ENCODE peak calls at places on chromosomes 1 and 21, in five cellular contexts. F, I, C, N and K are unnamed samples.

GRCh38 chr1:59967141-59967697 is 40.6 kb upstream of the CYP2J2 start:
- DNase-seq in F (no peak), I (no peak), C (no peak), N (no peak), K (no peak)

GRCh38 chr1:100265562-100265930 is 470 bp upstream of the RTCA start:
- DNase-seq in F (no peak), I (peak), C (no peak), N (no peak), K (peak)

GRCh38 chr1:71565267-71565666 is 484.4 kb upstream of the ZRANB2 start:
- DNase-seq in F (no peak), I (peak), C (peak), N (no peak), K (no peak)

GRCh38 chr1:159992161-159992560 is 38.1 kb upstream of the SLAMF9 start:
- DNase-seq in F (no peak), I (no peak), C (no peak), N (no peak), K (no peak)

GRCh38 chr1:10471411-10472219 is 714 bp downstream of the DFFA start:
- DNase-seq in F (peak), I (peak), C (peak), N (no peak), K (peak)

GRCh38 chr1:177883581-177883980 is 86.3 kb downstream of the SEC16B start:
- DNase-seq in F (no peak), I (no peak), C (no peak), N (no peak), K (no peak)

GRCh38 chr1:36579049-36579448 is 96.3 kb upstream of the CSF3R start:
- DNase-seq in F (no peak), I (no peak), C (no peak), N (no peak), K (no peak)

GRCh38 chr21:26177187-26177586 is 6.6 kb upstream of the APP start:
- DNase-seq in F (no peak), I (no peak), C (no peak), N (no peak), K (no peak)

GRCh38 chr1:102550729-102551384 is 554.1 kb upstream of the OLFM3 start:
- DNase-seq in F (no peak), I (peak), C (peak), N (peak), K (no peak)

GRCh38 chr1:23354260-23354659 is 10.2 kb upstream of the HNRNPR start:
- DNase-seq in F (no peak), I (no peak), C (no peak), N (peak), K (no peak)

GRCh38 chr1:79928901-79929300 is 922.4 kb upstream of the ADGRL4 start:
- DNase-seq in F (no peak), I (no peak), C (no peak), N (no peak), K (no peak)

GRCh38 chr1:179881642-179882252 is 338 bp upstream of the TOR1AIP1 start:
- DNase-seq in F (no peak), I (peak), C (peak), N (no peak), K (no peak)

GRCh38 chr1:209104646-209105045 is 478.9 kb upstream of the CAMK1G start:
- DNase-seq in F (no peak), I (no peak), C (no peak), N (no peak), K (no peak)

GRCh38 chr1:8025671-8026144 is 401 bp downstream of the ERRFI1 start:
- DNase-seq in F (no peak), I (no peak), C (no peak), N (no peak), K (no peak)

GRCh38 chr21:39353295-39353694 is 4.4 kb upstream of the HMGN1 start:
- DNase-seq in F (no peak), I (no peak), C (no peak), N (no peak), K (no peak)

GRCh38 chr1:215835951-215836350 is 268.8 kb downstream of the KCTD3 start:
- DNase-seq in F (no peak), I (peak), C (no peak), N (no peak), K (no peak)

GRCh38 chr1:87330201-87330953 is 1.7 kb downstream of the LMO4 start:
- DNase-seq in F (no peak), I (peak), C (no peak), N (no peak), K (no peak)

GRCh38 chr21:40047211-40047610 is 180.0 kb downstream of the PCP4 start:
- DNase-seq in F (no peak), I (no peak), C (no peak), N (no peak), K (no peak)

GRCh38 chr1:200029035-200029623 is 1.6 kb downstream of the NR5A2 start:
- DNase-seq in F (peak), I (peak), C (no peak), N (peak), K (peak)

GRCh38 chr1:57117753-57118152 is 151.9 kb upstream of the C8B start:
- DNase-seq in F (no peak), I (no peak), C (no peak), N (no peak), K (no peak)

GRCh38 chr1:185556551-185556950 is 177.6 kb upstream of the HMCN1 start:
- DNase-seq in F (no peak), I (no peak), C (no peak), N (no peak), K (no peak)

GRCh38 chr1:187266051-187266450 is 437.3 kb downstream of the PLA2G4A start:
- DNase-seq in F (no peak), I (no peak), C (no peak), N (no peak), K (no peak)

GRCh38 chr1:187262731-187263130 is 434.0 kb downstream of the PLA2G4A start:
- DNase-seq in F (no peak), I (peak), C (no peak), N (no peak), K (no peak)

GRCh38 chr1:187267745-187268277 is 439.1 kb downstream of the PLA2G4A start:
- DNase-seq in F (no peak), I (no peak), C (no peak), N (no peak), K (no peak)

GRCh38 chr1:187261637-187262036 is 432.9 kb downstream of the PLA2G4A start:
- DNase-seq in F (no peak), I (no peak), C (no peak), N (no peak), K (no peak)

DNA sequence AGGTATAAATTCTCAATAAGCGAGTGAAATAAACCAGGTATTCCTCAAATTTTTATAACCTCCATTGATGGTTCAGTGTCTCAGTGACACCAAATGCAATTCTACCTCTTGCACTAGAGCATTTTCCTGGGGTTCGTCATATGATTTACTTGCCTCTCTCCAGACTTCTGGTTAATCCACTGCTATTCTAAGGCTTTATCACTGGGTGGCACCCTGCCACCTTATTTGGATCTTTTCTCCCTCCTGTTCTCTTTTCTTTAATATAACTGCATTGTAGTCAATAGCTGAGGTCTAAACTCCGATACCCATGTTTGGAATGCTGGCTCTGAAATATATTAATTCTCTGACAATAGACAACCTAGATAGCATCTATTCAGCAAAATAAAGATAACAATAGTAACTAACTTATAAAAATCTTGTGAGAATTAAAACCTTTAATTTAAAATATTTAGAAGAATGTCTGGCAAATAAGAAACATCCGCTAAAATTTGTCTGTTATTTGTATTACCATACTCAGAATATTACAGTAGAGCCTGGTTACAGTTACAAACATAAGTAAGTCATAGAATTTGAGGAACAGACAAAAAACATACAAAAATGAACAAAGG is 436.4 kb downstream of the PLA2G4A start:
- DNase-seq in F (no peak), I (peak), C (no peak), N (peak), K (peak)
- TF ChIP-seq CTCF in F (no peak), I (peak), C (no peak), N (peak), K (peak)

DNA sequence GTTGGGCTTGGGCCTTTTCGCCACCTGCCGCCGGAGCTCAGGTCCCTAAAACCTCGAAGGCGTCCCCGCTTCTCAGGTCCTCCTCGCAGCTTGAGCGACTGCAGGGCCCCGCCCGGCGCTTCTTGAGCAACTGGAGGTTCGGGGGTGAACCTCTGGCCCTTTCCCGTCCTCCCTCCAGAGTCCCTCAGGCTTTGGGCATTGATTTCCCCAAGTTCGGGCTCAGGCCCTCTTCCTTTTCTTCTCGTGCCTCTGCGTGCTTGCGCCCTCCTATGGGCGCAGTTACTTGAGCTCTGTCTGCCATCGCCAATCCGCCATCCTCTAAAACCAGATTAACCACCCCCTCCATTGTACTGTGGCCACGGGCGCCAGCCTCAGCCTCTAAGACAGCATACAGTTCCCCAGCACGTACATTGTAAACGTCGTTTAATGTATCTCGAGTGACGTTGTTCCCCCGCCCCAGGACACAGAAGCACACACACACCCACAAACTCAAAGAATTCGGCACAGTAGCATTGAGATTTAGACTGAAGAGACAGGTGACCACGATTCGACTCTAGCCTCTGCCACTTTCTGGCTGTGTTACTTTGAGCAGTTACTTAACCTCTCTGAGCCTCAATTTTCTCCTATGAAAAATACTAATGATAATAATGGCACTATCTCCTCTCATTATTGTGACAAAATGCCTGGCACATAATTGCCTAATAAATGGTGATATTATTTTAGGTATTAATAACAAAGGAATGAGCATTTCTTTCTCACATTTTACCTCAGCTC is 22.6 kb downstream of the BTG2 start:
- DNase-seq in F (no peak), I (peak), C (no peak), N (peak), K (peak)
- TF ChIP-seq CTCF in F (no peak), I (peak), C (peak), N (no peak), K (peak)

DNA sequence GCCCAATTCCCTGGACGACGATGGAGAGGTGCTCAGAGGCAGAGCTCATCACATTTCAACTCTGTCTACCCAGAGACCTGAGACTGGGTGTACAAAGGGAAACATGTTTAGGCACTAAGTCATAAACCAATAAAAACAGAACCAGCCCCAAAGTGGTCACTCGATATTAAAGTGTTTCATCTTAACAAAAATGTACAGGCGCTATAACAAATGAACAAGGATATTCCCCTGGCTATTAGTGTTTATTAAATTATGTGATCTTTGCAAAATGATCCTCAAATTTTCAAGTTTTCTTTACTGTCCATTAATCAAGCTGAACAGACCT is 43.6 kb downstream of the NPHP4 start:
- DNase-seq in F (no peak), I (no peak), C (no peak), N (no peak), K (no peak)
- TF ChIP-seq CTCF in F (no peak), I (no peak), C (no peak), N (no peak), K (no peak)

GRCh38 chr21:31196724-31197123 is 147.3 kb downstream of the TIAM1 start:
- DNase-seq in F (no peak), I (no peak), C (no peak), N (no peak), K (no peak)

GRCh38 chr21:31201548-31201947 is 142.5 kb downstream of the TIAM1 start:
- DNase-seq in F (no peak), I (no peak), C (no peak), N (no peak), K (no peak)

GRCh38 chr21:31201144-31201543 is 142.9 kb downstream of the TIAM1 start:
- DNase-seq in F (no peak), I (no peak), C (no peak), N (no peak), K (no peak)

GRCh38 chr21:31195334-31196015 is 148.6 kb downstream of the TIAM1 start:
- DNase-seq in F (no peak), I (no peak), C (no peak), N (no peak), K (no peak)

GRCh38 chr21:31198575-31198974 is 145.5 kb downstream of the TIAM1 start:
- DNase-seq in F (no peak), I (peak), C (no peak), N (no peak), K (peak)
- TF ChIP-seq CTCF in F (peak), I (peak), C (peak), N (peak), K (no peak)

DNA sequence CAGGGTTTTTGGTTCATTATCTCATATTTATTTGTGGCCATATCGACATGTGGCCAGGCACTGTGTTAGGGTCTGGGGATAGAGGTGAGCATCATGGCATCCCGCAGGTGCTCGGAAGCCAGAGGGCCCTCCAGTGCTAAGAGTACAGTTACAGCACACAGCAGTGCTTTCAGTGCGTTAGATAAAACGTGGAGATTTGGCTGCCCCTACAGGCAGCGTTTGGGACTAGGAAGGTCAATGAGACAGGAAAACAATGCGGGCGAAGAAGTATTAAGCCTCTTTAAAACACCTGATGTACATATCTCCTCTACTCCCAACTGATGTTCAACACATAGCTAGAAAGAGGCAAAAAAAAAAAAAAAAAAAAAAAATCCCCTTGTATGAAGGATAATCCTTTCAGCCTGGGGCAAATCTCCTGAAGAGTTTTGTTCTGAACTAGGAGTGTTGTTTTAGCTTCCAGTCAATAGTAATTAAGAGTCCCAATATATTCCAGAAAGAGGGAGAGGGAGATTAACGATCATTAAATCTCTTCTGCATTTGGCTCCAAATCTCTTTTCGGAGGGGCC is 80.1 kb downstream of the CAPZB start:
- DNase-seq in F (no peak), I (no peak), C (no peak), N (no peak), K (no peak)
- TF ChIP-seq CTCF in F (no peak), I (peak), C (peak), N (peak), K (no peak)

DNA sequence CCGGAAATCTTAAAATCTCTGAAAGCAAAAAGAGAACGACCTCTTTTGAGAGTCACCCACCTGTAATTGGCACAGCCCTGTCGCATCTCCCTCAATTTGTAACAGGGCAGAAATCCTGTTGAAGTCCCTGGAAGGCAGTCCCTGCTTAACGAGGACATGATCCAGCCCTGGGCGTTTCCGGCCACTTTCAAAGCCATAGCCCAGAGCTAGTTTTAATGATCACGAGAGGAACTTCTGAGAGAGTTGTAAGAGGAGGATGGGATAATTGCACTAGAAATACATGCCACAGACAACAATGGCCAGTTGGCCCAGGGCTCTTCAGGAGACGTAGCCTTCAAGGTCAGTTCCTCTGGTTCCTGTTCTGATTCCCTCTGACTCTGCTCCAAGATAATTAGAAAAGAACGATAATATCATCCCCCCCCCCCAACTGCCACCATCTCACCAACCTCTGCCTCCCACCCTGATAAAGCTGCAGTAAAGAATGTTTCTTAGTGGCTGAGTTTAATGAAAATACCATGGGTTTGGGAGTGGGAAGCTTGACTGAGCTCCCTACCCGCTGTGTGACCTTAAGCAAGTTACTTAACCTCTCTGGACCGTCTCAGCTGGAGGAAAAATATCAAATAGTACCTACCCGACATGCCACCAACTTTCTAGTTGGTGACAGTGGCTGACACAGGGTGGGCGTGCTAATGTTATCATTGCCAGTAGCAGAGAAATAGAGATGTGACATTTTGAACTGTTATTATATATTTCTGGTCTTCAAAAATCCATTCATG is 140.0 kb downstream of the OMA1 start:
- DNase-seq in F (no peak), I (no peak), C (no peak), N (no peak), K (no peak)
- TF ChIP-seq CTCF in F (no peak), I (no peak), C (no peak), N (no peak), K (no peak)

GRCh38 chr1:16072616-16073484 is 601 bp downstream of the FAM131C start:
- DNase-seq in F (no peak), I (peak), C (no peak), N (peak), K (no peak)
- TF ChIP-seq CTCF in F (no peak), I (peak), C (no peak), N (no peak), K (no peak)

GRCh38 chr1:47487332-47487731 is 49.5 kb downstream of the FOXD2 start:
- DNase-seq in F (no peak), I (no peak), C (no peak), N (no peak), K (no peak)

GRCh38 chr1:47487826-47488450 is 50.1 kb downstream of the FOXD2 start:
- DNase-seq in F (no peak), I (no peak), C (no peak), N (no peak), K (no peak)

GRCh38 chr1:47495176-47495713 is 57.4 kb downstream of the FOXD2 start:
- DNase-seq in F (no peak), I (no peak), C (no peak), N (no peak), K (no peak)

GRCh38 chr1:47485817-47486216 is 48.0 kb downstream of the FOXD2 start:
- DNase-seq in F (no peak), I (no peak), C (no peak), N (no peak), K (no peak)

GRCh38 chr1:47491341-47491753 is 53.5 kb downstream of the FOXD2 start:
- DNase-seq in F (no peak), I (no peak), C (no peak), N (no peak), K (no peak)
- TF ChIP-seq CTCF in F (no peak), I (no peak), C (no peak), N (no peak), K (no peak)

GRCh38 chr21:42572906-42573495 is 59.3 kb downstream of the SLC37A1 start:
- DNase-seq in F (no peak), I (no peak), C (peak), N (peak), K (no peak)

GRCh38 chr21:42576639-42577038 is 63.0 kb downstream of the SLC37A1 start:
- DNase-seq in F (no peak), I (no peak), C (no peak), N (no peak), K (no peak)

GRCh38 chr21:42571391-42572150 is 57.9 kb downstream of the SLC37A1 start:
- DNase-seq in F (no peak), I (no peak), C (peak), N (peak), K (no peak)

GRCh38 chr21:42575111-42575510 is 61.5 kb downstream of the SLC37A1 start:
- DNase-seq in F (no peak), I (no peak), C (no peak), N (peak), K (no peak)

DNA sequence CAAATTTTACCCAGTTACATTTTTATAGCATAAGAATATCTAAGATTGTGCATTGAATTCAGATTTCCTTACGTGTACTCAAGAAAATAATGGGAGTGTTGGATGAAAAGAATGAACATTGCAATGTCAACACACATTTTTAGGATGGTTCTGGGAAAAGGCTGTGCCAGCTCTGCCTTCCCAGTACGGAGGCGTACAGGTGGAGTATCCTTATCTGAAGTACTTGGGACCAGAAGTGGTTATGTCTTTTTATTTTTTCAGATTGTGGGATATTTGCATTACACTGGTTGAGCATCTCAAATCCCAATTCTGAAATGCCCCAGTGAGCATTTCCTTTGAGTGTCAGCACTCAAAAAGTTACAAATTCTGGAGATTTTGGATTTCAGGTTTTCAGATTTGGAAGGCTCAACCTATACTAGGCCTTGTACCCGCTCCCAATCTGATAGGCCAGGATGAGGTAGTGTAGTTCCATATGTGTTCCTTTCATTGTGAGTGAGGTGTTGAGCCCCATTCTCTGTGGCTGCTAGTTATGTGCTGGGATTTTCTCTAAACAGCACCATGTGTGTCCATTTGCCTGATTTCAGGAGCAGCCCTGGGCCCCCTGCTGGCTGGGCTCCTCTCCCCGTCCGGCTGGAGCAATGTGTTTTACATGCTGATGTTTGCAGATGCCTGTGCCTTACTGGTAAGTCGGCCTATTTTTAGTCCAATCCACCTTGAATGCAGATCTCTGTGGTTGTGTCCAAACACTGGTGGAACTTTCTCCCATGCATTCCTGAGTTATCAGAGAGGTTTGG is 60.8 kb downstream of the SLC37A1 start:
- DNase-seq in F (no peak), I (no peak), C (no peak), N (peak), K (peak)
- TF ChIP-seq CTCF in F (no peak), I (peak), C (no peak), N (peak), K (no peak)